ENCODE peak calls at places on chromosomes 2 and 18, in eight cellular contexts. D is K562; Z is naive B cell; C is stimulated activated CD8-positive, alpha-beta memory T cell treated with anti-CD3 and anti-CD28 coated beads, Interleukin-12 subunit alpha, Interleukin-12 subunit beta, amount 100 ng/mL, for 4 hours; Q is breast epithelium; K is EH; B is GM19239; T is midbrain. M is an unnamed sample.

GRCh38 chr2:85998071-85998991 is 107.4 kb downstream of the POLR1A start:
- DNase-seq in D (peak), Z (no peak), C (no peak), Q (no peak), K (peak), B (no peak), T (no peak), M (no peak)

GRCh38 chr2:60424233-60424632 is 129.2 kb downstream of the BCL11A start:
- DNase-seq in D (no peak), Z (no peak), C (no peak), Q (no peak), K (no peak), B (no peak), T (no peak), M (no peak)

GRCh38 chr2:207711750-207712487 is 479 bp downstream of the CCNYL1 start:
- DNase-seq in D (peak), Z (peak), C (peak), Q (peak), K (peak), B (peak), T (no peak), M (peak)

GRCh38 chr2:203261326-203262159 is 22.7 kb downstream of the CYP20A1 start:
- DNase-seq in D (no peak), Z (no peak), C (no peak), Q (no peak), K (no peak), B (no peak), T (no peak), M (no peak)

GRCh38 chr2:101820519-101820918 is 123.0 kb downstream of the MAP4K4 start:
- DNase-seq in D (no peak), Z (no peak), C (no peak), Q (no peak), K (peak), B (no peak), T (no peak), M (peak)

GRCh38 chr2:28362991-28363521 is 29.6 kb upstream of the FOSL2 start:
- DNase-seq in D (no peak), Z (no peak), C (no peak), Q (no peak), K (no peak), B (no peak), T (no peak), M (no peak)

GRCh38 chr2:10331033-10331701 is 28.5 kb downstream of the HPCAL1 start:
- DNase-seq in D (peak), Z (peak), C (peak), Q (peak), K (no peak), B (peak), T (no peak), M (no peak)

GRCh38 chr18:76495435-76496199 is 575 bp upstream of the ZNF516 start:
- DNase-seq in D (no peak), Z (peak), C (no peak), Q (no peak), K (peak), B (no peak), T (no peak), M (peak)

GRCh38 chr2:179859523-179859922 is 1.9 kb downstream of the ZNF385B start:
- DNase-seq in D (no peak), Z (no peak), C (no peak), Q (no peak), K (no peak), B (no peak), T (no peak), M (no peak)

GRCh38 chr2:222655406-222655747 is 515 bp downstream of the FARSB start:
- DNase-seq in D (peak), Z (no peak), C (no peak), Q (no peak), K (no peak), B (no peak), T (no peak), M (peak)

GRCh38 chr18:13175754-13176210 is 42.8 kb upstream of the LDLRAD4 start:
- DNase-seq in D (peak), Z (no peak), C (no peak), Q (no peak), K (no peak), B (no peak), T (no peak), M (no peak)

GRCh38 chr2:101446869-101447268 is 28.0 kb downstream of the RFX8 start:
- DNase-seq in D (no peak), Z (no peak), C (no peak), Q (no peak), K (peak), B (no peak), T (no peak), M (no peak)

GRCh38 chr18:3440340-3440739 is 9.6 kb upstream of the TGIF1 start:
- DNase-seq in D (no peak), Z (no peak), C (no peak), Q (no peak), K (no peak), B (no peak), T (no peak), M (no peak)

GRCh38 chr2:120892967-120893667 is 157.4 kb downstream of the GLI2 start:
- DNase-seq in D (no peak), Z (no peak), C (no peak), Q (no peak), K (peak), B (no peak), T (no peak), M (no peak)

GRCh38 chr18:48003426-48004349 is 73.2 kb upstream of the SMAD2 start:
- DNase-seq in D (no peak), Z (no peak), C (no peak), Q (no peak), K (peak), B (no peak), T (no peak), M (peak)

GRCh38 chr2:126905991-126906390 is 7.3 kb downstream of the TEX51 start:
- DNase-seq in D (no peak), Z (no peak), C (no peak), Q (no peak), K (no peak), B (no peak), T (no peak), M (no peak)

GRCh38 chr2:31387850-31388249 is 26.7 kb downstream of the XDH start:
- DNase-seq in D (no peak), Z (no peak), C (no peak), Q (no peak), K (no peak), B (no peak), T (no peak), M (no peak)

GRCh38 chr2:230179907-230180306 is 39.9 kb downstream of the SP110 start:
- DNase-seq in D (no peak), Z (no peak), C (no peak), Q (no peak), K (no peak), B (no peak), T (no peak), M (peak)